ENCODE peak calls at places on chromosome 2, in nine cellular contexts. G is GM20000; K is 8988T; O is WTC11; D is CD4-positive, alpha-beta T cell; Y is stomach; C is psoas muscle; R is K562; M is NCI-H1436. I is an unnamed sample.

GRCh38 chr2:42101641-42102605 is 54.1 kb downstream of the PKDCC start:
- DNase-seq in G (peak; percentile 90), K (no peak), O (peak; percentile 54), D (peak; percentile 87), Y (peak; percentile 67), C (peak; percentile 70), R (no peak), M (no peak), I (peak; percentile 75)

GRCh38 chr2:127355407-127356008 is 32.3 kb downstream of the MAP3K2 start:
- DNase-seq in G (peak; percentile 48), K (no peak), O (no peak), D (peak; percentile 10), Y (no peak), C (no peak), R (peak; percentile 54), M (no peak), I (peak; percentile 29)

GRCh38 chr2:41910126-41910525 is 137.7 kb upstream of the PKDCC start:
- DNase-seq in G (no peak), K (no peak), O (no peak), D (no peak), Y (no peak), C (no peak), R (no peak), M (no peak), I (no peak)

GRCh38 chr2:167212054-167212648 is 323.9 kb downstream of the XIRP2 start:
- DNase-seq in G (peak; percentile 23), K (no peak), O (peak; percentile 28), D (no peak), Y (peak; percentile 34), C (no peak), R (peak; percentile 27), M (peak; percentile 29), I (peak; percentile 26)

GRCh38 chr2:109376115-109376514 is 237.7 kb downstream of the SEPTIN10 start:
- DNase-seq in G (no peak), K (no peak), O (no peak), D (no peak), Y (peak; percentile 23), C (peak; percentile 26), R (no peak), M (no peak), I (no peak)

GRCh38 chr2:20565623-20566236 is 85.2 kb downstream of the HS1BP3 start:
- DNase-seq in G (no peak), K (no peak), O (no peak), D (no peak), Y (no peak), C (no peak), R (no peak), M (no peak), I (no peak)

GRCh38 chr2:63992061-63992685 is 27.1 kb downstream of the VPS54 start:
- DNase-seq in G (no peak), K (no peak), O (no peak), D (no peak), Y (no peak), C (no peak), R (no peak), M (no peak), I (no peak)

GRCh38 chr2:217277646-217278048 is 417.8 kb upstream of the TNP1 start:
- DNase-seq in G (no peak), K (peak; percentile 11), O (no peak), D (no peak), Y (no peak), C (no peak), R (no peak), M (no peak), I (no peak)

GRCh38 chr2:102707796-102708713 is 53.8 kb upstream of the TMEM182 start:
- DNase-seq in G (no peak), K (no peak), O (no peak), D (no peak), Y (no peak), C (no peak), R (no peak), M (no peak), I (no peak)

GRCh38 chr2:237547841-237548416 is 18.4 kb upstream of the PRLH start:
- DNase-seq in G (no peak), K (no peak), O (peak; percentile 62), D (no peak), Y (no peak), C (no peak), R (no peak), M (no peak), I (no peak)

I was measured in germinal center.